ENCODE peak calls at places on chromosomes 2 and 18, in four cellular contexts. I is HCT116, R is PC-9, K is MM.1S. H is an unnamed sample. For H3K9me2, the result is how much of the 10 kb centered on the place peaks cover.

GRCh38 chr2:48984922-48985321 is 169.4 kb downstream of the FSHR start:
- DNase-seq in I (no peak), K (no peak), R (no peak), H (no peak)

GRCh38 chr18:7897119-7897518 is 330.0 kb downstream of the PTPRM start:
- DNase-seq in K (no peak), R (no peak), I (no peak), H (no peak)

GRCh38 chr2:226794751-226795171 is 4.9 kb downstream of the IRS1 start:
- DNase-seq in I (no peak), K (no peak), R (peak), H (no peak)

GRCh38 chr2:28635251-28635650 is 116.4 kb upstream of the PPP1CB start:
- DNase-seq in I (no peak), K (no peak), R (no peak), H (no peak)

GRCh38 chr2:98623657-98624056 is 15.3 kb downstream of the UNC50 start:
- DNase-seq in K (no peak), R (no peak), I (no peak), H (peak)

GRCh38 chr2:112881217-112882000 is 29.6 kb upstream of the IL37 start:
- DNase-seq in K (no peak), R (peak), I (peak), H (peak)

GRCh38 chr2:43070676-43071491 is 155.5 kb downstream of the ZFP36L2 start:
- DNase-seq in R (peak), I (no peak), K (no peak), H (no peak)

GRCh38 chr2:38748857-38749804 is 2.0 kb downstream of the SRSF7 start:
- DNase-seq in I (no peak), R (no peak), K (no peak), H (no peak)

GRCh38 chr2:66929632-66930385 is 467.3 kb upstream of the ETAA1 start:
- DNase-seq in I (no peak), R (peak), K (no peak), H (no peak)

GRCh38 chr18:79601234-79601633 is 78.4 kb upstream of the CTDP1 start:
- DNase-seq in R (no peak), K (no peak), I (no peak), H (no peak)

GRCh38 chr2:235270951-235271350 is 222.9 kb upstream of the AGAP1 start:
- DNase-seq in I (no peak), R (peak), K (peak), H (no peak)

GRCh38 chr18:14905350-14905749 is 157.4 kb downstream of the ANKRD30B start:
- DNase-seq in K (no peak), I (no peak), R (no peak), H (no peak)

GRCh38 chr2:32947484-32948143 is 861 bp downstream of the LTBP1 start:
- DNase-seq in K (peak), R (peak), I (no peak), H (peak)

GRCh38 chr18:50955246-50955645 is 12.6 kb upstream of the ELAC1 start:
- DNase-seq in R (no peak), I (no peak), K (no peak), H (no peak)

GRCh38 chr2:24009680-24010476 is at the start of gene MFSD2B:
- DNase-seq in I (no peak), K (no peak), R (no peak), H (no peak)

GRCh38 chr18:48589797-48590519 is 51.1 kb downstream of the CTIF start:
- DNase-seq in K (no peak), I (no peak), R (no peak), H (no peak)

GRCh38 chr2:241065355-241065803 is 36.7 kb downstream of the MTERF4 start:
- DNase-seq in R (no peak), I (no peak), K (no peak), H (no peak)

GRCh38 chr2:173002751-173003541 is 72.7 kb upstream of the MAP3K20 start:
- DNase-seq in K (no peak), R (no peak), I (no peak), H (no peak)

GRCh38 chr2:238261718-238262375 is 22.0 kb upstream of the HES6 start:
- DNase-seq in R (no peak), I (no peak), K (no peak), H (no peak)

GRCh38 chr2:239315308-239315707 is 85.5 kb downstream of the HDAC4 start:
- DNase-seq in K (no peak), I (no peak), R (no peak), H (no peak)

GRCh38 chr2:66555511-66556324 is 120.8 kb downstream of the MEIS1 start:
- DNase-seq in K (no peak), R (no peak), I (no peak), H (no peak)

GRCh38 chr2:224178085-224178484 is 139.0 kb upstream of the SERPINE2 start:
- DNase-seq in K (no peak), R (no peak), I (no peak), H (no peak)

GRCh38 chr2:57907411-57907810 is 139.2 kb upstream of the VRK2 start:
- DNase-seq in R (no peak), K (no peak), I (no peak), H (no peak)

GRCh38 chr2:223725494-223725893 is 111.9 kb downstream of the AP1S3 start:
- DNase-seq in R (peak), K (no peak), I (peak), H (no peak)

GRCh38 chr18:26190506-26190905 is 35.7 kb upstream of the TAF4B start:
- DNase-seq in K (peak), R (no peak), I (no peak), H (peak)

GRCh38 chr18:48138660-48139426 is 208.4 kb upstream of the SMAD2 start:
- DNase-seq in R (no peak), I (no peak), K (no peak), H (no peak)

GRCh38 chr2:86825728-86826386 is 35.1 kb upstream of the CD8A start:
- DNase-seq in R (no peak), K (no peak), I (no peak), H (no peak)

GRCh38 chr2:85410584-85411404 is 628 bp upstream of the CAPG start:
- DNase-seq in I (no peak), K (no peak), R (peak), H (no peak)

GRCh38 chr18:3056311-3056710 is 43.4 kb upstream of the LPIN2 start:
- DNase-seq in K (no peak), R (no peak), I (no peak), H (no peak)

GRCh38 chr2:46645681-46646162 is 166.4 kb downstream of the TMEM247 start:
- DNase-seq in K (no peak), I (no peak), R (peak), H (no peak)

GRCh38 chr2:199716807-199717586 is 134.0 kb downstream of the FTCDNL1 start:
- DNase-seq in I (no peak), R (peak), K (no peak), H (no peak)

GRCh38 chr2:127025357-127026062 is 81.4 kb downstream of the BIN1 start:
- DNase-seq in I (no peak), R (no peak), K (peak), H (peak)

GRCh38 chr18:78506031-78506461 is 473.6 kb upstream of the SALL3 start:
- DNase-seq in R (no peak), I (no peak), K (no peak), H (no peak)

GRCh38 chr2:74188018-74188601 is 9.4 kb upstream of the MOB1A start:
- DNase-seq in K (no peak), R (peak), I (peak), H (no peak)

GRCh38 chr2:207394812-207395534 is 134.8 kb upstream of the CREB1 start:
- DNase-seq in R (peak), I (peak), K (no peak), H (no peak)

DNA sequence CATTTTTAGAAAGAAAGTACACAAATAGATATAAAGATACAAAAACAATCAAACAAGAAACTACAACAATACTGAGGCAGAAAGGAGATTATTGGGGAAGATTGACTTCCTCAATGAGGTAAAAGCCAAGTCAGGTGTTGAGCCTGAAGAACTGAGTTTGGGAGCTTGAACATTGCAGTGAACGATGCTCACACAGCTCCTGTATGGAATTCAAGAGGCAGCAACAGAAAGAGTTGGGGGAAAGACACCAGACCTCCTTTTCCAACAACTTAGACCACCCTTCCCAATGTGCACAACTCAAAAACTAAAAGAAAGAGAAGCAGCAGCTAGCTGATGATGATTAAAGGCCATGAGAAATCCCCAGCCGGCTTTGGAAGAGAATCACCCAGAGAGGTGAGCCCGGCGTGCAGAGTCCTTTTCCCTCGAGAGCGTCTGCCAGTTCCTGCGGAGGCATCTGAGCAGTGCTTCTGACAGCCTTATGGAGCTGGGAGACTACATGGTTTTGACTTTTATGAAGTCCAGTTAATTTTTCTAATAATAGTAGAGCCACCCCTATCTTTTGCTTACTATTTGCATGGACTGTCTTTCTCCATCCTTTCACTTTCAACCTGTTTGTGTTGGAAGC is 106.9 kb upstream of the RFX8 start:
- DNase-seq in I (no peak), R (no peak), K (no peak), H (no peak)
- H3K9me2 ChIP-seq in I (under half), R (under half), K (under half), H (under half)

GRCh38 chr2:128642801-128643200 is 324.1 kb upstream of the HS6ST1 start:
- DNase-seq in I (no peak), K (no peak), R (no peak), H (no peak)

GRCh38 chr2:128642316-128642715 is 323.6 kb upstream of the HS6ST1 start:
- DNase-seq in K (no peak), R (no peak), I (no peak), H (no peak)

GRCh38 chr2:128637481-128638155 is 318.9 kb upstream of the HS6ST1 start:
- DNase-seq in R (no peak), K (no peak), I (no peak), H (no peak)

GRCh38 chr2:128641421-128642095 is 322.9 kb upstream of the HS6ST1 start:
- DNase-seq in I (no peak), K (no peak), R (no peak), H (no peak)

DNA sequence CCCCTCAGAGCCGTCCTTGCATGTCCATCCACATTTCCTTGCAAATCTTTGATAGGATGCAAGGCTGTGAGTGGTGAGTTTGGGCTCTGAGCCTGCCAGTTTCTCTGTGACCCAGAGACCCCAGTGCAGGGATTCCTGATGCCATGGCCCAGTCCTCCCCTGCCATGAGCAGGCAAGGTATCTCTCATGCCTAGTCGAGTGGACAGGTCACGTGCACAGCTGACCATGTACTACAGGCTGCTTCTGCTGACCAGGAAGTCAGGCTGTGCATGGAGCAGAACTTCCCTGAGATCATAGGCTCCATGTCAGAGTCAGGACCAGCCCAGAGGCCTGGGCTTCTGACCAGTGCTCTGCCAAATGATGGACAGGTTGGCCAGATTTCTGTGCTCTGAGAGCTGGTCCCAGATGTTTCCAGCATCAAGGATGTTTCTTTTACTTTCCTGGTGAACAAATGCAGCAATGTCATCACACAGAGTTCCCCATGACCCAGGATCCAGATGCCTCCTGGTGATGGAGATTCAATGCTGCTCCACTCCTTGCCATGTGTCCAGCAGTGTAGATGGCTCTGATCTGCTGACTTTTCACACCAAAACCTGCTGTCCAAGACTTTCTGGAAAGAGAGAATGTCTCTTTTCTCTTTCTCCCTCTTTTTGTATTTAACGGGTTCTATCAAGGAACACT is 321.6 kb upstream of the HS6ST1 start:
- DNase-seq in R (no peak), I (no peak), K (no peak), H (no peak)
- H3K9me2 ChIP-seq in R (under half), I (under half), K (under half), H (under half)

GRCh38 chr2:176843208-176843607 is 369.4 kb upstream of the HNRNPA3 start:
- DNase-seq in I (no peak), K (no peak), R (no peak), H (no peak)
- H3K9me2 ChIP-seq in I (under half), K (under half), R (under half), H (under half)

GRCh38 chr18:10279905-10280658 is 174.4 kb upstream of the APCDD1 start:
- DNase-seq in R (no peak), K (no peak), I (no peak), H (no peak)

GRCh38 chr18:10274327-10274726 is 180.1 kb upstream of the APCDD1 start:
- DNase-seq in K (no peak), R (no peak), I (no peak), H (no peak)

GRCh38 chr18:10275506-10275905 is 178.9 kb upstream of the APCDD1 start:
- DNase-seq in I (no peak), K (no peak), R (no peak), H (no peak)

GRCh38 chr18:10279476-10279875 is 175.0 kb upstream of the APCDD1 start:
- DNase-seq in R (no peak), K (no peak), I (no peak), H (no peak)

GRCh38 chr18:10278265-10278664 is 176.2 kb upstream of the APCDD1 start:
- DNase-seq in I (no peak), K (no peak), R (no peak), H (no peak)
- H3K9me2 ChIP-seq in I (under half), K (under half), R (under half), H (under half)

DNA sequence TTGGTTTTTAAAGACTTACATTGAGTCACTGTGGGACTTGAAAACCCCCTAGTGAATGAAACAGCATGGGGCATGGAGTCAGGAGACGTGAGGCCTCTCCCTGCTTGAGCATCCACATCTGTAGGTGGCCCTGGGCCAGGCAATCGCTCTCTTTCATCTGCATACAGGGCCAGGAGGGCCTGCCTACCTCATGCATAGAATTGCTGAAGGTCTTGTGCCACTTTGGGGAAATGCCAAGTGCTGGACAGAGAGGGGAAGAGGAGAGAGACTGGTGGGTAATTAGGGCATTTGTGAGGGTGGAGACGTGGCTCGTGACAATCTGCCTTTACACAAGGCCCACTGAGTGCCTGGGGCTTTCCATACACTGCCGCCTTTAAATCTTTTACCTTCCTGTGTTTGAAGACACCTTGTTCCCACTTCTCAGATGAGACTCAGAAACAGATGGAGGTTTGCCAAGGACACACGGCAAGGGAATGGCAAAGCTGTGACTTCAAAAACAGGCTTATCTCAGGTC is 322.2 kb upstream of the HS6ST1 start:
- DNase-seq in I (no peak), R (no peak), K (no peak), H (no peak)
- H3K9me2 ChIP-seq in I (under half), R (under half), K (under half), H (under half)

DNA sequence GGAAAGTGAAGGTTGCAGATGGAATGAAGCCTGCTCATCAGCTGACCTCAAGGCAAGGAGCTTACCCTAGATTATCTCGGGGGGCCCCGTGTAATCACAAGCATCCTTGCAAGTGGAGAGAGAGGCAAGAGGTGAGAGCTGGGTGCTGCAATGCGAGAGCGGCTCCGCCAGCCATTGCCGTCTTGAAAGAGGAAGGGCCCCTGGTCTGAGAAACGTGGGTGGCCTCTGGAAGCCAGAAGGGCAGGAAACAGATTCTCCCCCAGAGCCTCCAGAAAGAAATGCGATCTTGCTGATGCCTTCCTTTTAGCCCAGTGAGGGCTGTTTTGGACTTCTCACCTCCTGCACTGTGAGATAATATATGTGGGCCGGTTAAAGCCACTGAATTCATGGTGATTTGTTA is 319.6 kb upstream of the HS6ST1 start:
- DNase-seq in K (no peak), I (no peak), R (no peak), H (no peak)
- H3K9me2 ChIP-seq in K (under half), I (under half), R (under half), H (under half)

GRCh38 chr2:121018136-121019057 is 266.6 kb downstream of the TFCP2L1 start:
- DNase-seq in I (no peak), K (no peak), R (no peak), H (no peak)
- H3K9me2 ChIP-seq in I (under half), K (under half), R (under half), H (under half)

GRCh38 chr2:128639693-128640092 is 321.0 kb upstream of the HS6ST1 start:
- DNase-seq in R (no peak), I (no peak), K (no peak), H (no peak)
- H3K9me2 ChIP-seq in R (under half), I (under half), K (under half), H (under half)

DNA sequence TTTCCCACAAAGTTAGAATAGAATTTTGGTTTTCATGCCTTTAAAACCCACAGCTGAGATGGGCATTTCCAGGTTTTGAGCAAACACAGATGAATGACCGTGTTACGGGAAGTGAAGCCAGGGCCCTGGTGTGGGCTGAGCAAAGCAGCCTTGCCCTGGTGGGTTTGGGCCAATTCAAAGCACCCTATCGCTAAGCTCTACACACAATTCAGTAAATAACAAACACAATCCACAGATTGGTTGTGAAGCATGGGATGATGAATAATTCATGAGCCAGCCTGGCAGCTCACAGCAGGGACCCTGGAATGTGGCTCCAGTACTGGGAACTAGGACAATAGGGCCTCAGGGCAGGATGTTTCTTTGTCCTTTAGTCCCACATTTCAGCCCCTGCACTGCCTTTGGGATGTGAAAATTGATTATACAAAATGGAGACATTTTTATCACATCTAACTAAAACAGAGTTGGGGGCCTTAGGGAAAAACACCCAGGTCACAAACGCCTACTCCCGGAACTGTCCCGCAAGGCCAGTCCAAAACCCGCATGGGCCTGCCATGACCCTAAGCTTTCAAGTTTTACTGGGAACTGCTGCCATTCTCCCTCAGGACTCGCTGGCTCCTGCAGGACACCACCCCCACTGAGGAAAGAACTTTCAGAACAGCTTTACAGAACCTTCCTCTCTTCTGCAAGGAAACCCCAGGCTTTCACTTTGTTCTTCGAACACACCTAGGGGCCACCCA is 320.2 kb upstream of the HS6ST1 start:
- DNase-seq in I (no peak), K (no peak), R (peak), H (no peak)
- H3K9me2 ChIP-seq in I (under half), K (under half), R (under half), H (under half)

DNA sequence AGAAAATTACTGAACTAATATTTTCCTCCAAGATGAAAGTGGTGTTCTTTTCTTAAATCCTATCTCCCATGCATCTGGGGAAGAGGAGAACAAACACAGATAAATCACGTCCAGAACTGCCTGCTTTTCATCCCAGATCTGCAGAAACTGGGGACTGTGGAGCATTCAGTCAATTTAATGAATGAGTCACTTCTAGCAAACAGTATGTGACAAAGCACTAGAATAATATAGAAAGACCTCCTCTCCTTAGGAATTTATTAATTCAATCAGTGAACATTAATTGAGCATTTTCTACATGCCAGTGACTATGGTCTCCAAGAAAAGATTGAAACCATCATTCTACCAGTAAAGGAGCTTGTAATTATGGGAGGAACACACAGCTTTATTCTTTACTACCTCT is 693.4 kb upstream of the ID2 start:
- DNase-seq in I (no peak), R (no peak), K (no peak), H (no peak)
- H3K9me2 ChIP-seq in I (under half), R (under half), K (under half), H (under half)

H was measured in OCI-LY7.